ENCODE peak calls at places on chromosomes 13 and 19, in seven cellular contexts. S is ascending aorta, A is BJ, P is neural progenitor cell, G is hepatocyte, M is cardiac muscle cell, L is psoas muscle. J is an unnamed sample.
A peak's percentile ranks its signal among the peaks of the same experiment; 100 is the strongest.

GRCh38 chr13:43021926-43022670 is 1.3 kb upstream of the DNAJC15 start:
- DNase-seq in S (no peak), A (no peak), P (no peak), G (no peak), M (peak; percentile 89), L (no peak), J (no peak)

GRCh38 chr13:74289130-74289529 is 154.9 kb upstream of the KLF12 start:
- DNase-seq in S (no peak), A (no peak), P (no peak), G (no peak), M (no peak), L (no peak), J (no peak)

GRCh38 chr19:13794388-13794751 is 873 bp upstream of the ZSWIM4 start:
- DNase-seq in S (peak; percentile 54), A (peak; percentile 96), P (no peak), G (no peak), M (peak; percentile 99), L (peak; percentile 89), J (no peak)

GRCh38 chr19:4326837-4327251 is 11.8 kb downstream of the STAP2 start:
- DNase-seq in S (no peak), A (no peak), P (peak; percentile 85), G (no peak), M (no peak), L (no peak), J (no peak)

GRCh38 chr19:10246511-10246910 is 5.5 kb upstream of the MRPL4 start:
- DNase-seq in S (no peak), A (no peak), P (no peak), G (no peak), M (no peak), L (no peak), J (no peak)

GRCh38 chr13:112791662-112792440 is 102.0 kb downstream of the ATP11A start:
- DNase-seq in S (no peak), A (no peak), P (no peak), G (no peak), M (no peak), L (no peak), J (no peak)

GRCh38 chr13:100440756-100441421 is 147.7 kb downstream of the GGACT start:
- DNase-seq in S (no peak), A (peak; percentile 19), P (no peak), G (no peak), M (peak; percentile 29), L (no peak), J (no peak)

GRCh38 chr13:92991687-92992086 is 234.9 kb upstream of the GPC6 start:
- DNase-seq in S (no peak), A (no peak), P (no peak), G (no peak), M (peak; percentile 60), L (no peak), J (no peak)

GRCh38 chr19:5148794-5149190 is 179.9 kb downstream of the KDM4B start:
- DNase-seq in S (no peak), A (no peak), P (no peak), G (peak; percentile 7), M (no peak), L (no peak), J (peak; percentile 14)

GRCh38 chr13:49210669-49211068 is 9.5 kb upstream of the MLNR start:
- DNase-seq in S (no peak), A (no peak), P (no peak), G (no peak), M (no peak), L (no peak), J (no peak)

GRCh38 chr19:14050512-14050911 is 11.4 kb downstream of the PALM3 start:
- DNase-seq in S (no peak), A (no peak), P (no peak), G (no peak), M (no peak), L (no peak), J (no peak)

GRCh38 chr13:49086711-49087110 is 111.0 kb downstream of the FNDC3A start:
- DNase-seq in S (no peak), A (no peak), P (no peak), G (no peak), M (peak; percentile 66), L (no peak), J (no peak)

GRCh38 chr13:46170687-46171086 is 11.3 kb downstream of the LCP1 start:
- DNase-seq in S (no peak), A (no peak), P (no peak), G (no peak), M (peak; percentile 69), L (no peak), J (no peak)

GRCh38 chr13:41962994-41963393 is 2.1 kb upstream of the VWA8 start:
- DNase-seq in S (no peak), A (no peak), P (no peak), G (no peak), M (no peak), L (no peak), J (no peak)

GRCh38 chr19:30792561-30793505 is 420.6 kb downstream of the ZNF536 start:
- DNase-seq in S (no peak), A (no peak), P (no peak), G (no peak), M (no peak), L (no peak), J (no peak)

GRCh38 chr13:84126671-84127171 is 244.4 kb upstream of the SLITRK1 start:
- DNase-seq in S (no peak), A (no peak), P (no peak), G (peak; percentile 5), M (no peak), L (no peak), J (no peak)

GRCh38 chr19:5558101-5558621 is 9.6 kb downstream of the TINCR start:
- DNase-seq in S (no peak), A (no peak), P (no peak), G (no peak), M (no peak), L (no peak), J (no peak)

GRCh38 chr13:80469841-80470378 is 129.0 kb upstream of the SPRY2 start:
- DNase-seq in S (peak; percentile 62), A (no peak), P (no peak), G (peak; percentile 21), M (peak; percentile 95), L (peak; percentile 89), J (no peak)

GRCh38 chr19:32351807-32352630 is 6.6 kb downstream of the ZNF507 start:
- DNase-seq in S (no peak), A (peak; percentile 21), P (no peak), G (no peak), M (peak; percentile 61), L (no peak), J (no peak)

GRCh38 chr13:34176636-34177035 is 358.7 kb downstream of the RFC3 start:
- DNase-seq in S (no peak), A (no peak), P (no peak), G (no peak), M (no peak), L (no peak), J (no peak)

GRCh38 chr13:94710081-94710809 is 2.1 kb downstream of the SOX21 start:
- DNase-seq in S (no peak), A (no peak), P (peak; percentile 84), G (no peak), M (no peak), L (no peak), J (no peak)

GRCh38 chr19:28213476-28214082 is 999.4 kb downstream of the UQCRFS1 start:
- DNase-seq in S (no peak), A (no peak), P (no peak), G (no peak), M (no peak), L (no peak), J (no peak)

GRCh38 chr19:19403373-19403901 is 2.0 kb upstream of the GATAD2A start:
- DNase-seq in S (no peak), A (no peak), P (no peak), G (no peak), M (peak; percentile 20), L (peak; percentile 64), J (no peak)

GRCh38 chr19:19404879-19405860 is at the start of gene GATAD2A:
- DNase-seq in S (peak; percentile 77), A (peak; percentile 66), P (peak; percentile 96), G (peak; percentile 98), M (peak; percentile 96), L (peak; percentile 98), J (peak; percentile 92)

GRCh38 chr19:19402656-19403372 is 2.7 kb upstream of the GATAD2A start:
- DNase-seq in S (no peak), A (no peak), P (no peak), G (no peak), M (peak; percentile 68), L (no peak), J (no peak)

GRCh38 chr19:19399733-19400438 is 5.6 kb upstream of the GATAD2A start:
- DNase-seq in S (no peak), A (no peak), P (no peak), G (no peak), M (peak; percentile 64), L (no peak), J (no peak)
- H3K27me3 ChIP-seq in S (no peaks in the 10 kb centered on the region), A (no peaks in the 10 kb centered on the region), P (peaks cover 11% of the 10 kb centered on the region), G (no peaks in the 10 kb centered on the region), M (no peaks in the 10 kb centered on the region), L (no peaks in the 10 kb centered on the region), J (no peaks in the 10 kb centered on the region)

DNA sequence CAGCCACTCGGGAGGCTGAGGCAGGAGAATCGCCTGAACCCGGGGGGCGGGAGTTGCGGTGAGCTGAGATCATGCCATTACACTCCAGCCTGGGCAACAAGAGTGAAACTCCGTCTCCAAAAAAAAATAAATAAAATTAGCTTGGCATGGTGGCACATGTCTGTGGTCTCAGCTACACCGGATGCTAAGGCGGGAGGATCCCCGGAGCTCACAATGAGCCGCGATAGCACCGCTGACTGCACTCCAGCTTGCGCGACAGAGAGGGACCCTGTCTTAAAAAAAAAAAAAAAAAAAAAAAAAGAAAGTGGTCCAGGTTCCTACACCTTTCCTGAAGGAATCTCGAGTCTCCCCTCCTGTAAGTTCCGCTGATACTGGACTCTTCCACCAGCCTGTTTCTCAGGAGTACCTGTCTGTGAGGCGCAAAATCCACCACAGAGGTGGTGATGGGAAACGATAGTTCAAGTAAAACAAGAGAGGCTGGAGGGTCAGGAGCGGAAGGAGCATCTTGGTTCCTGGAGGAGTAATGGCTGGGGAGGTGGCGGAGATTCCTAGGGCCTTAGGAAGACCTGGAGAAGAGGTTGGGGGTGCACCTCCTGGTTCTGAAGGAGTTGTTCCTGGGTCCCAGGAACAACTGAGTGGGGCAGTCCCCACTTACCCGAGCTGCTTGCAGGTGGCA is 468 bp downstream of the FUT1 start:
- DNase-seq in S (no peak), A (no peak), P (peak; percentile 46), G (no peak), M (no peak), L (no peak), J (no peak)
- H3K4me3 ChIP-seq in S (peak overlapping the region; percentile 60), A (peak overlapping the region; percentile 24), P (peak overlapping the region; percentile 87), G (peak overlapping the region; percentile 28), M (peak overlapping the region; percentile 23), L (peak overlapping the region; percentile 57), J (peak overlapping the region; percentile 43)

DNA sequence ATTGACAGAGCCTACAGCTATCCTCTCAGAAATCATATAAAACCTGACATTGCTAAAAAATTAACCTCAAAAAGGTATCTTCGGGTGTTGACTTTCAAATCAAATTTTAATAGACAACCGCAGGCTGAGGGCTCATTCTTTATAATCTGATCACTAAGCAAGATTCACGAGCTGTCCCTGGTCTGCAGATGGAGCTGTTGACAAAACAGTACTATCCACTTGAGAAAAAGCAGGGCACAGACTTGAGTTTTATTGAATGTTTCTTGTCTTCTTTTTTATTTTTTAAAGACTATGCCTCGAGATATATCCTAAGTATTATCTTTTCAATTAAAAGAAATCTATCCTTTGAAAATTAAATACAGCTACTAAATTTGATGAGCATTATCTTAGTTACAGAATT is 540.5 kb downstream of the PCDH9 start:
- DNase-seq in S (no peak), A (no peak), P (peak; percentile 19), G (peak; percentile 26), M (peak; percentile 60), L (no peak), J (no peak)
- TF ChIP-seq CTCF in S (no peak), A (peak; percentile 22), P (peak; percentile 41), G (peak; percentile 50), M (peak; percentile 51), L (no peak), J (no peak)

GRCh38 chr19:1528596-1529429 is 4.9 kb downstream of the PLK5 start:
- DNase-seq in S (no peak), A (no peak), P (no peak), G (peak; percentile 3), M (no peak), L (no peak), J (no peak)
- H3K27me3 ChIP-seq in S (peaks cover 17% of the 10 kb centered on the region), A (peaks cover 9% of the 10 kb centered on the region), P (peaks cover 41% of the 10 kb centered on the region), G (peaks cover 17% of the 10 kb centered on the region), M (peaks cover 63% of the 10 kb centered on the region), L (peaks cover 66% of the 10 kb centered on the region), J (no peaks in the 10 kb centered on the region)